ENCODE peak calls at places on chromosomes 1 and 21, in nine cellular contexts. A is GM23338, R is H1, M is spleen, O is SK-N-SH, V is K562, E is breast epithelium, G is HCT116, T is endothelial cell of umbilical vein. D is an unnamed sample.

GRCh38 chr1:100188617-100189016 is 10.6 kb upstream of the LRRC39 start:
- DNase-seq in A (no peak), R (no peak), M (no peak), O (peak), V (no peak), E (no peak), G (no peak), T (no peak), D (no peak)

GRCh38 chr1:58583496-58583895 is 6.4 kb upstream of the TACSTD2 start:
- DNase-seq in A (no peak), R (no peak), M (no peak), O (no peak), V (no peak), E (no peak), G (no peak), T (peak), D (peak)

GRCh38 chr1:44481701-44482100 is 76.6 kb downstream of the RNF220 start:
- DNase-seq in A (no peak), R (no peak), M (no peak), O (no peak), V (no peak), E (no peak), G (no peak), T (no peak), D (no peak)

GRCh38 chr1:32250893-32251716 is at the start of gene LCK:
- DNase-seq in A (peak), R (peak), M (peak), O (no peak), V (no peak), E (no peak), G (no peak), T (no peak), D (no peak)

GRCh38 chr1:107496002-107496401 is 355.2 kb downstream of the NTNG1 start:
- DNase-seq in A (no peak), R (no peak), M (no peak), O (no peak), V (no peak), E (no peak), G (no peak), T (no peak), D (no peak)

GRCh38 chr1:21304488-21304887 is 14.2 kb upstream of the ECE1 start:
- DNase-seq in A (no peak), R (no peak), M (no peak), O (no peak), V (no peak), E (no peak), G (no peak), T (no peak), D (no peak)

GRCh38 chr1:160682983-160683886 is 28.4 kb downstream of the CD48 start:
- DNase-seq in A (no peak), R (no peak), M (no peak), O (no peak), V (no peak), E (no peak), G (no peak), T (no peak), D (no peak)

GRCh38 chr1:57350619-57351018 is 73.2 kb downstream of the DAB1 start:
- DNase-seq in A (no peak), R (no peak), M (no peak), O (no peak), V (no peak), E (no peak), G (no peak), T (no peak), D (no peak)

GRCh38 chr1:160032165-160032827 is 506 bp upstream of the PIGM start:
- DNase-seq in A (no peak), R (no peak), M (no peak), O (peak), V (peak), E (no peak), G (no peak), T (peak), D (no peak)

GRCh38 chr1:25054526-25054925 is 124.5 kb upstream of the RUNX3 start:
- DNase-seq in A (no peak), R (no peak), M (peak), O (no peak), V (no peak), E (no peak), G (no peak), T (no peak), D (no peak)

GRCh38 chr1:43285269-43285986 is at the start of gene C1orf210:
- DNase-seq in A (peak), R (peak), M (peak), O (no peak), V (peak), E (peak), G (peak), T (no peak), D (no peak)

GRCh38 chr1:224623743-224624333 is 7.7 kb downstream of the CNIH3 start:
- DNase-seq in A (no peak), R (no peak), M (no peak), O (no peak), V (no peak), E (no peak), G (no peak), T (peak), D (peak)

GRCh38 chr1:201016211-201016651 is 7.3 kb downstream of the KIF21B start:
- DNase-seq in A (no peak), R (no peak), M (peak), O (peak), V (peak), E (no peak), G (no peak), T (peak), D (peak)

GRCh38 chr1:203627819-203628184 is 1.2 kb downstream of the ATP2B4 start:
- DNase-seq in A (no peak), R (no peak), M (no peak), O (no peak), V (no peak), E (no peak), G (no peak), T (peak), D (peak)

GRCh38 chr1:168637350-168637991 is 61.1 kb downstream of the XCL1 start:
- DNase-seq in A (peak), R (no peak), M (no peak), O (peak), V (peak), E (no peak), G (peak), T (peak), D (peak)

GRCh38 chr21:28193189-28193588 is 799.5 kb downstream of the LTN1 start:
- DNase-seq in A (peak), R (no peak), M (no peak), O (no peak), V (no peak), E (no peak), G (no peak), T (no peak), D (no peak)

GRCh38 chr1:48947761-48948537 is 171.3 kb upstream of the BEND5 start:
- DNase-seq in A (peak), R (peak), M (no peak), O (peak), V (no peak), E (no peak), G (no peak), T (no peak), D (no peak)

GRCh38 chr1:223363856-223364684 is at the start of gene SUSD4:
- DNase-seq in A (peak), R (peak), M (peak), O (peak), V (peak), E (peak), G (no peak), T (no peak), D (peak)

GRCh38 chr1:168442931-168443330 is 100.9 kb downstream of the XCL2 start:
- DNase-seq in A (no peak), R (no peak), M (no peak), O (no peak), V (no peak), E (no peak), G (no peak), T (no peak), D (no peak)

GRCh38 chr1:15357808-15358207 is 51.9 kb upstream of the EFHD2 start:
- DNase-seq in A (no peak), R (no peak), M (no peak), O (no peak), V (no peak), E (no peak), G (no peak), T (no peak), D (no peak)

GRCh38 chr1:225474439-225474985 is 46.7 kb upstream of the LBR start:
- DNase-seq in A (no peak), R (no peak), M (no peak), O (no peak), V (no peak), E (no peak), G (no peak), T (no peak), D (no peak)

GRCh38 chr1:215594640-215595039 is 27.5 kb downstream of the KCTD3 start:
- DNase-seq in A (no peak), R (no peak), M (no peak), O (no peak), V (no peak), E (no peak), G (no peak), T (no peak), D (no peak)

GRCh38 chr1:206415913-206416312 is 54.4 kb upstream of the IKBKE start:
- DNase-seq in A (no peak), R (no peak), M (no peak), O (no peak), V (no peak), E (no peak), G (no peak), T (no peak), D (no peak)

GRCh38 chr1:192639607-192640368 is 3.8 kb downstream of the RGS13 start:
- DNase-seq in A (no peak), R (no peak), M (no peak), O (no peak), V (no peak), E (no peak), G (peak), T (no peak), D (no peak)

GRCh38 chr1:181159451-181160151 is 71.1 kb downstream of the IER5 start:
- DNase-seq in A (no peak), R (no peak), M (no peak), O (no peak), V (no peak), E (no peak), G (no peak), T (peak), D (peak)

GRCh38 chr1:197362871-197363270 is 94.8 kb downstream of the CRB1 start:
- DNase-seq in A (no peak), R (no peak), M (no peak), O (no peak), V (no peak), E (no peak), G (no peak), T (no peak), D (no peak)

GRCh38 chr1:38656741-38657140 is 202.8 kb downstream of the RRAGC start:
- DNase-seq in A (no peak), R (no peak), M (no peak), O (no peak), V (no peak), E (no peak), G (no peak), T (no peak), D (no peak)

GRCh38 chr21:14956826-14957225 is 108.0 kb downstream of the NRIP1 start:
- DNase-seq in A (no peak), R (no peak), M (no peak), O (no peak), V (no peak), E (no peak), G (no peak), T (peak), D (no peak)

GRCh38 chr1:111571987-111572386 is 47.6 kb upstream of the RAP1A start:
- DNase-seq in A (peak), R (no peak), M (no peak), O (no peak), V (no peak), E (no peak), G (no peak), T (no peak), D (no peak)

GRCh38 chr1:175373786-175374623 is 181.4 kb upstream of the KIAA0040 start:
- DNase-seq in A (peak), R (peak), M (no peak), O (peak), V (peak), E (no peak), G (peak), T (peak), D (peak)

GRCh38 chr1:172966844-172967540 is 83.7 kb downstream of the TNFSF18 start:
- DNase-seq in A (no peak), R (no peak), M (no peak), O (no peak), V (no peak), E (no peak), G (no peak), T (peak), D (no peak)

GRCh38 chr1:63557365-63557987 is 34.2 kb downstream of the EFCAB7 start:
- DNase-seq in A (peak), R (peak), M (no peak), O (peak), V (peak), E (no peak), G (peak), T (peak), D (peak)

GRCh38 chr1:110203021-110203661 is 7.0 kb upstream of the KCNC4 start:
- DNase-seq in A (peak), R (peak), M (no peak), O (peak), V (peak), E (no peak), G (peak), T (peak), D (peak)

GRCh38 chr1:49163041-49163440 is 386.4 kb upstream of the BEND5 start:
- DNase-seq in A (no peak), R (no peak), M (no peak), O (no peak), V (no peak), E (no peak), G (no peak), T (no peak), D (no peak)

GRCh38 chr1:116020668-116021272 is 44.5 kb downstream of the SLC22A15 start:
- DNase-seq in A (peak), R (peak), M (no peak), O (peak), V (peak), E (no peak), G (peak), T (peak), D (peak)

GRCh38 chr1:54121482-54122130 is 31.2 kb downstream of the CDCP2 start:
- DNase-seq in A (peak), R (peak), M (peak), O (peak), V (peak), E (peak), G (peak), T (peak), D (peak)

GRCh38 chr1:50700226-50701020 is 259.6 kb downstream of the FAF1 start:
- DNase-seq in A (peak), R (peak), M (no peak), O (no peak), V (no peak), E (no peak), G (no peak), T (no peak), D (no peak)

GRCh38 chr21:44758141-44758561 is 43.5 kb downstream of the UBE2G2 start:
- DNase-seq in A (no peak), R (no peak), M (no peak), O (no peak), V (no peak), E (no peak), G (no peak), T (no peak), D (no peak)

DNA sequence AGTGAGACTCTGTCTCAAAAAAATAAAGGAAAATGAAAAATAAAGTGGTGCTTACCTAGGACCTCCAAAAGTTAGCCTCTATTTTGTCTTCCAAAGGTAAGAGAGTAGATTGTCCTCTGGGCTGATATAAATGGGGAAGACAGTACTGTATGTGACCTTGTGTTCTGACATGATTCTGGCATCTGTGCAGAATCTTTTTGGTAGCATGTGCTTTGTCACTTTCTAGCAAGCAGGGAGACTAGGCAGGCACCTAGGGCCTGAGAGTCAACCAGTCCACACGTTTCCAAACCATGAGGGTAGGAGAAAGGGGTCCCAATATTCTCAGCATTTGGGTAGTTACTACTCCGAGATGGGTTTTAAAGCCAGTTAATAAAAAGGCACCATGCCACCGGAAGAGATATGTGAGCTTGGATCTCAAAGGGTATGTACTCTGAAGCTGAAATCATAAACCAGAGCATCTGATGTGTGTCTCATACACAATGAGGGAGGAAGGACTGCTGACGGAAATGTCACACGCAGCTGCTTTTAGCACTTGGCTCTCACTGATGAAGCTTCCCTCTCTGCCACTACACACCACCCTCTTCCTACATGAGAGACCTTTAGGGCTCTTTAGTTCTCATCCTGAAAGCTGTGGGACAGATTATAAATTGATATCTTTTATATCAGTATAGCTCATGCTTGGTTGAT is 27.0 kb upstream of the SLC16A1 start:
- DNase-seq in A (no peak), R (no peak), M (no peak), O (no peak), V (no peak), E (no peak), G (no peak), T (no peak), D (no peak)
- TF ChIP-seq POLR2AphosphoS5 in A (no peak), R (no peak), M (no peak), O (no peak), V (no peak), E (no peak), G (no peak), T (no peak), D (no peak)

DNA sequence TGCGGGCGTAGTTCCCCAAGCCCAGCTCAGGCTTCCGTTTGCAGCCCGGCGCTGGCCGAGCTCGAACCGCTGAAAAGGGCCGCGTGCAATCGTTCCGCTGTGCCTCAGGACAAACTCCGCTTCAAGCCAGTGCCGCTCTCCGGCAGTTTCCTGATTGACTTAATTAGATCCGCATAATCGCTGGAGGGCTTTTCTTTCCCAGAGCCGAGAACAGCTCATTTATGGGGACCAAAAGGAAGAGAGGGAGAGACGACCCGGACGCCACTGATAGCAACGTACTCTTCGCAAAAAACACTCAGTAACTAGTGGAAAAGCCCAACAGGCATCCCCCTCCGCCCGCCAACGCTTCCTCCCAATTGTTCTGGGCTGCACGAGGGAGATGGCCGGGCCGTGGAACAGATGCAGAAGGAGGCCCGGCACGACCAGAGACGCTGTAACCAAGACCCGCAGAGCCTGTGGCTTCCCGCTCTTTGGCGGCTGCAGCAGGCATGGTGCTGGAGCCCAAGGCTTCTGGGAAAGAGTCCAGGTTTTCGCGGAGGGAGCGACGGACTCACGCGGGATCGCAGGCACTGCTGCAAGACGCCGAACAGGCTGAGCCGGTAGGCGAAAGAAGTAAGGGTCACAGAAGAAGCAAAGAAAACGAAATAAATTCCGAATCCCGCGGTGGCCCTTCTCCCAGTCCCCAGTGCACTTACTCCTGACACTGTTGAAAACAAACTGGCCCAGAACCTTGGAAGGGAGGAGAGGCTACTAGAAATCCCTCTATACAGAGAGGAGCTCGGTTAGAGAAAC is 3.6 kb upstream of the FOXD2 start:
- DNase-seq in A (peak), R (no peak), M (no peak), O (peak), V (no peak), E (peak), G (no peak), T (peak), D (no peak)
- H3K4me3 ChIP-seq in A (peak), R (peak), M (no peak), O (no peak), V (no peak), E (peak), G (no peak), T (no peak), D (no peak)

DNA sequence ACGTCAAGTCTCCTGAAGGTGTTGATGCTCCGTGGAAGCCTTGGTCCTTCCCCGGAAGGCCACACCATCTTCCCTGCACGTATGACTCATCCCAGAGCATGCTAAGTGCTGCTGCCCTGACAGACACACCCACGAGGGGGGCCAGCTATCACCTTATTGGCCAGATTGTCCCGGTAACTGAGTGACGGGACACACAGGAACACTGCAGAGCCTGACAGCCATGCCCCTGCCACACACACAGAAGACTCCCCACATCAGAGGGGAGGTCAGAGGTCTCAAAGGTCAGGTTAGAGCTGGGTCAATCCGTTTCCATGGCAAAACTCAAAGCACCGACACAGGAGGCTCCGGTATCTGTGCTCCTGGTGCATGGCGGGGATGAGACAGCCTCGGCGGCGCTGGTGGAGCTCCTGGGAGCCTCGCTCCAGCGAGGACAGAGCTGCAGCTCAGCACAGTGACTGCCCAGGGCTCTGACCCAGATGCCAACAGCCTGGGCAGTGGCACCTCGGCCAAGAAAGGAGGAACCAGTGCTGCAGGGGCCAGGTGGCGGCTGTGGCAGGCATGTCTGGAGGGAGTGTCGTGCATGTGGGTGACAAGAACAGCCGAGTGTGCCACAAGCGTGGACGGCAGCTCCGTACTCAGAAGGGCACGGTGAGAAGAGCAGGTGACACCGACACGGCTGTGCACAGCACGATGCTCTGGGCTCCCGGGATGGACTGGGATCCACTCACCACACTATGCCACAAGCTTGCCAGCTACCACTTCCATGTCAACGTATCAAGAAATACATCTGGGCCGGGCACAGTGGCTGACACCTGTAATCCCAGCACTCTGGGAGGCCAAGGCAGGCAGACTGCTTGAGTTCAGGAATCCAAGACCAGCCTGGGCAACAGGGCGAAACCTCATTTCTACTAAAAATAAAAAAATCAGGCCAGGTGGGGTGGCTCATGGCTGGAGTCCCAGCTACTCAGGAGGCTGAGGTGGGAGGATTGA is 14.8 kb upstream of the TMEM240 start:
- DNase-seq in A (no peak), R (no peak), M (no peak), O (no peak), V (peak), E (no peak), G (no peak), T (peak), D (no peak)
- TF ChIP-seq POLR2AphosphoS5 in A (peak), R (peak), M (peak), O (no peak), V (no peak), E (no peak), G (no peak), T (peak), D (peak)

DNA sequence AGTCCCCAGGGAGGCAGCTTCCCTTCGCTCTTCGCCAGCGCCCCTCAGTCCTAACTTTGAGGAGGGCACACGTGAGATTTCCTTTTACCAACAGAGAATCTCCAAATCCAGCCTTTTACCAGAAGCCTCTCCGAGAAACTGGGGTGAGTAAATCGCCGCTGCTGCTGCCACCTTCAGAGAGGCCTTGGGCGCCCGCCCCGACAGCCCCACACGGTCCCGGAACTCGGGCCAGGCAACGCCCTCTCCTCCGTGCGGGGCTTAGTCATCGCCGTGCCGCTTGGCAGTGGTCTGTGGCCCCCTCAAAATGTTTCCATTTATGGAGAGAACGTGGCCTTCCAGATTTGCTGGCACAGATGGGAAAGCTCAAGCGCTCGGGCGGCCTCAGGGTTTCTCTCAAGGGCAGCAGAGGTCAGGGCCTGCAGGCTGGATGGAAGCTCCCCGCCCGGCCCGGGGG is 41.4 kb upstream of the COL6A2 start:
- DNase-seq in A (peak), R (peak), M (peak), O (no peak), V (no peak), E (peak), G (no peak), T (no peak), D (no peak)
- H3K4me3 ChIP-seq in A (no peak), R (no peak), M (no peak), O (no peak), V (no peak), E (peak), G (no peak), T (no peak), D (no peak)